ENCODE peak calls at places on chromosomes 12 and 14, in six cellular contexts. E is HEK293T; M is HFFc6; W is stromal cell of bone marrow; T is RWPE2; C is stimulated activated CD4-positive, alpha-beta T cell treated with anti-CD3 and anti-CD28 coated beads, Interleukin-2, amount 100 ng/mL, for 48 hours. I is an unnamed sample.

GRCh38 chr12:101877816-101878811 is 734 bp downstream of the DRAM1 start:
- DNase-seq in E (peak), M (no peak), W (no peak), T (no peak), C (no peak), I (peak)

GRCh38 chr14:50615566-50615965 is 52.5 kb downstream of the SAV1 start:
- DNase-seq in E (no peak), M (no peak), W (no peak), T (no peak), C (no peak), I (no peak)

GRCh38 chr12:95943231-95943842 is at the start of gene AMDHD1:
- DNase-seq in E (peak), M (peak), W (no peak), T (no peak), C (peak), I (peak)

GRCh38 chr12:1131811-1132224 is 140.8 kb downstream of the ERC1 start:
- DNase-seq in E (no peak), M (no peak), W (no peak), T (no peak), C (no peak), I (no peak)

GRCh38 chr12:108454539-108455139 is 60.4 kb upstream of the FICD start:
- DNase-seq in E (no peak), M (no peak), W (no peak), T (no peak), C (no peak), I (no peak)

GRCh38 chr14:105500726-105501101 is 9.7 kb downstream of the TEDC1 start:
- DNase-seq in E (no peak), M (no peak), W (no peak), T (peak), C (no peak), I (no peak)

GRCh38 chr14:64928239-64929002 is 14.1 kb downstream of the GPX2 start:
- DNase-seq in E (no peak), M (no peak), W (no peak), T (no peak), C (no peak), I (no peak)

GRCh38 chr12:45168976-45169375 is 46.9 kb upstream of the ANO6 start:
- DNase-seq in E (no peak), M (no peak), W (no peak), T (no peak), C (no peak), I (no peak)

GRCh38 chr12:59007620-59008019 is 87.3 kb upstream of the LRIG3 start:
- DNase-seq in E (no peak), M (no peak), W (no peak), T (no peak), C (no peak), I (no peak)